ENCODE peak calls at places on chromosomes 5 and 9, in five cellular contexts. S, N, V, A and J are unnamed samples. For H3K4me1, the result is how much of the 10 kb centered on the place peaks cover.

GRCh38 chr9:96241391-96241809 is 60.6 kb downstream of the HSD17B3 start:
- DNase-seq in S (no peak), N (no peak), V (no peak), A (no peak), J (no peak)

GRCh38 chr5:16713386-16713928 is 96.7 kb upstream of the RETREG1 start:
- DNase-seq in S (peak), N (no peak), V (no peak), A (no peak), J (no peak)

GRCh38 chr5:10018670-10019069 is 231.0 kb downstream of the ATPSCKMT start:
- DNase-seq in V (no peak), A (no peak), N (no peak), S (no peak), J (no peak)

GRCh38 chr5:97225222-97225621 is 42.2 kb upstream of the RIOK2 start:
- DNase-seq in N (no peak), S (no peak), A (no peak), V (no peak), J (no peak)

GRCh38 chr9:99127372-99128132 is 22.6 kb downstream of the TGFBR1 start:
- DNase-seq in N (no peak), V (no peak), A (no peak), S (no peak), J (no peak)

GRCh38 chr5:145084834-145085233 is 750.3 kb downstream of the PRELID2 start:
- DNase-seq in A (no peak), N (no peak), S (no peak), V (no peak), J (no peak)

GRCh38 chr9:12735669-12736068 is 39.2 kb upstream of the LURAP1L start:
- DNase-seq in A (no peak), S (no peak), V (no peak), N (no peak), J (no peak)

GRCh38 chr5:120375248-120375647 is 88.9 kb upstream of the PRR16 start:
- DNase-seq in S (no peak), N (no peak), V (no peak), A (no peak), J (no peak)

GRCh38 chr5:37834542-37835399 is 5.1 kb downstream of the GDNF start:
- DNase-seq in V (no peak), N (no peak), S (peak), A (no peak), J (no peak)

GRCh38 chr5:54996476-54996875 is 11.1 kb upstream of the ESM1 start:
- DNase-seq in V (no peak), S (no peak), A (no peak), N (no peak), J (no peak)

GRCh38 chr9:2798423-2798822 is 45.5 kb downstream of the PUM3 start:
- DNase-seq in S (no peak), V (no peak), A (no peak), N (no peak), J (no peak)

GRCh38 chr5:31824886-31825774 is 186.2 kb downstream of the PDZD2 start:
- DNase-seq in A (no peak), N (peak), S (peak), V (peak), J (no peak)

GRCh38 chr5:158387499-158387898 is 528.6 kb upstream of the CLINT1 start:
- DNase-seq in N (no peak), V (no peak), S (no peak), A (no peak), J (no peak)

GRCh38 chr5:55172051-55172899 is 702 bp downstream of the CDC20B start:
- DNase-seq in A (peak), N (peak), S (peak), V (peak), J (no peak)

GRCh38 chr5:135020111-135020895 is 13.7 kb downstream of the PITX1 start:
- DNase-seq in N (no peak), V (no peak), A (no peak), S (no peak), J (peak)

GRCh38 chr5:1931590-1932138 is 48.9 kb upstream of the IRX4 start:
- DNase-seq in V (peak), A (no peak), S (peak), N (no peak), J (no peak)

GRCh38 chr5:71895546-71895945 is 176.5 kb downstream of the CARTPT start:
- DNase-seq in S (no peak), N (no peak), A (no peak), V (no peak), J (no peak)

GRCh38 chr9:34732478-34732877 is 22.5 kb upstream of the CCL21 start:
- DNase-seq in S (no peak), N (no peak), V (no peak), A (no peak), J (no peak)

GRCh38 chr9:126000731-126001580 is 253.8 kb downstream of the PBX3 start:
- DNase-seq in V (no peak), A (no peak), N (no peak), S (no peak), J (peak)

GRCh38 chr9:93107825-93108161 is 11.8 kb downstream of the CARD19 start:
- DNase-seq in V (no peak), S (no peak), N (no peak), A (no peak), J (no peak)

GRCh38 chr5:115626444-115626823 is 598 bp upstream of the TMED7 start:
- DNase-seq in V (no peak), S (no peak), N (no peak), A (no peak), J (no peak)

GRCh38 chr5:115258001-115258400 is 4.7 kb downstream of the PGGT1B start:
- DNase-seq in S (no peak), N (no peak), A (no peak), V (no peak), J (no peak)

GRCh38 chr9:974993-975739 is 1.3 kb upstream of the DMRT3 start:
- DNase-seq in N (no peak), A (no peak), S (peak), V (no peak), J (no peak)

GRCh38 chr9:32218100-32218767 is 166.2 kb upstream of the ACO1 start:
- DNase-seq in V (no peak), A (no peak), S (no peak), N (no peak), J (no peak)

GRCh38 chr5:115372121-115372520 is 75.7 kb upstream of the CCDC112 start:
- DNase-seq in V (no peak), S (no peak), N (no peak), A (no peak), J (no peak)

GRCh38 chr5:95861858-95862561 is 39.5 kb upstream of the GLRX start:
- DNase-seq in A (no peak), V (no peak), N (peak), S (no peak), J (no peak)

GRCh38 chr5:43425965-43426364 is 13.8 kb upstream of the CCL28 start:
- DNase-seq in S (no peak), N (no peak), A (no peak), V (no peak), J (peak)

GRCh38 chr5:74762599-74762998 is 4.3 kb downstream of the GFM2 start:
- DNase-seq in N (no peak), A (no peak), V (no peak), S (no peak), J (no peak)
- H3K27ac ChIP-seq in N (no peak), A (no peak), V (no peak), S (no peak), J (no peak)

DNA sequence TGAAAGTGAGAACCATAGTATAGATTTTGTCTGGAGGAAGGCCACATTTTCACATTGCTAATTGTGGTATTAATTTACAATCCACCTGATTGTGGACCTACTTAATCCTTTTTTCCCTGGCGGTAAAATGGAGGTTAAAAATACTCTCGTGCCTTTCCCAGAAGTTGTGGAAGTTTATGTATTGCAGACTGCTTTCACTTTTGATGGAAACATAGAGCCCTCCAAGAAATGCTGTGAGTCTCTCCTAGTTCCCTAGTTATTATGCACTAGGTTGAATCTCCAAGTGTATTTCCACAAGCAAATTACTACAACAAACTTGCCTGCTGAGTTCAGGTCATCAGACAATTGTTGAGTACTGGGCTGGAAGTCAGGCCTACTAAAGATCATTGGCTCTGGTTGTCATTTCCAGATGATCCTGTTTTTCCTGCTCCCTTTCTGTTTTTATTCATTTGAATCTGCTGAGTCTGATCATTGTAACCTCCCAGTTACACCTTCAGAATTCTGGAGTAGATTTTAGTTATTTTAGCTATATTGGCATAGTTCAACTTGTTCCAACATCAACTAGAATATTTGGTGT is 104.1 kb downstream of the CD180 start:
- DNase-seq in V (no peak), N (no peak), S (no peak), A (no peak), J (no peak)
- H3K4me3 ChIP-seq in V (no peak), N (no peak), S (no peak), A (no peak), J (no peak)

DNA sequence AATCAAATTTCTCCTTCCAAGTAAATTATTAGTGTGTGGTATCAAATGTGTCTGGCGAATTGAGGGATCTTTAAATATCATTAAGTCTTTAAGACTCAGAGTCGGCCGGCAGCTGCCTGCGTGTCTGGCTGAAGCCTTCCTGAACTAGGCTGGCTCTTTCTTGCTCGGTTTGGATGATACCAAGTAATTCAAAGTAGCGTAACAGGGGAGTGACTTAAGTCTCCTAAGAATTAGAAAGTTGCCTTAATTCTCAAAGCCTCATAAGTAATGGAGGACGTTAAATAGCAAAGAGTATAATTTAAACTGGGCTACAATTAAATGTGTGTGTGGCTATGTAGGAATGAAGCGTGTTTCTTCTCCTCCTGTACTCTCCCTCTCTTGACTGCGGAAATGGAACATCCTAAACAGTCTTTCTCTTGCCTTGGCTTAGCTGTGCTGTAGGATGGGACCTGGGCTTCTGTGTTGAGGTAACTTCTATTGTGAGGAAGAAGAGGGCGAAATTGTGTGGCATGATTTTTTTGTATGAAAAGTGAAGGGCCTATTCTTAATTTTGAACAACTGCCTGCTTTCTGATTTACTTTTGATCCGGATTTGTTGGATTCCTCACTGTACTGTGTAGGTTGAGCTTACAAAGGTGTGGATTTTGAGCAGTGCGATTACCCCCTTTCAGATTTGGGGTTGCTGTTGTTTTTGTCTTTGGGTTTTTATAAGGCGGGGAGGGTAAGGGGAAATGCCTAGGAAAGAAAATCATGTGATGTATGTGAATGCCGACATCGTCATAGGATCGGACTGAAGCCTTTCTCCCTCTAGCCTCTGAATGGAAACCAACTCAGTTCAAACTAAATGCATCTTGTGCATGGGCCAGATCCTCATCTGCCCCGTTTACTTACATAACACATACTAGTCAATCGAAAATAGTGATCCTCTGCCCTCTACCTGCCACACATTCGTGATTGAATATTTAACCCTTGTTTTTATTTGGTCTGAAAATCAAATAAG is 29.9 kb downstream of the CPEB4 start:
- DNase-seq in N (peak), V (peak), A (peak), S (peak), J (peak)
- H3K4me1 ChIP-seq in N (under half), V (under half), A (under half), S (under half), J (under half)

GRCh38 chr5:100706796-100707195 is 171.6 kb downstream of the FAM174A start:
- DNase-seq in A (no peak), S (no peak), N (no peak), V (no peak), J (no peak)

GRCh38 chr5:100709771-100710170 is 174.6 kb downstream of the FAM174A start:
- DNase-seq in N (no peak), A (no peak), S (no peak), V (no peak), J (no peak)

GRCh38 chr5:100708625-100709171 is 173.5 kb downstream of the FAM174A start:
- DNase-seq in V (no peak), A (no peak), S (no peak), N (no peak), J (no peak)
- H3K27ac ChIP-seq in V (peak), A (no peak), S (no peak), N (no peak), J (no peak)

DNA sequence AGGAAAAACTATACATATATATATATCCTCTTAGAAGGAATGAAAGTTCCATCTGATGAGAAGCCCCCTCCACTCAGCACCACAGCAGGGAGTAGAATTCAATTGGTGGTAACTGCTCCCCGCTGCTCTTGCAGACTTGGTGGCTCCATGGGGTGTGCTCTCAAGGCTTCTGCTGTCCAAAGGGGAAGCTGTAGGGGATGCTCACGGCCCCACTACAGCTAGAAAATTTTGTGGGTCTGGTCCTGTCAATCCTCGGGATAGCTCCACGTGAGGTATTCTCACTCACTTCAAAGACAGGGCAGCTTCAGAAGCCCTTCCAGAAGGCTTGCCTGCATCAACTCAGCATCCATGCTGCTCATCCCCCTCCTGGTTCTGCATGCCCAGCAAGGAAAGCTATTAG is 247.2 kb downstream of the CETN3 start:
- DNase-seq in A (no peak), S (peak), N (no peak), V (no peak), J (no peak)
- H3K4me3 ChIP-seq in A (no peak), S (no peak), N (no peak), V (no peak), J (no peak)

DNA sequence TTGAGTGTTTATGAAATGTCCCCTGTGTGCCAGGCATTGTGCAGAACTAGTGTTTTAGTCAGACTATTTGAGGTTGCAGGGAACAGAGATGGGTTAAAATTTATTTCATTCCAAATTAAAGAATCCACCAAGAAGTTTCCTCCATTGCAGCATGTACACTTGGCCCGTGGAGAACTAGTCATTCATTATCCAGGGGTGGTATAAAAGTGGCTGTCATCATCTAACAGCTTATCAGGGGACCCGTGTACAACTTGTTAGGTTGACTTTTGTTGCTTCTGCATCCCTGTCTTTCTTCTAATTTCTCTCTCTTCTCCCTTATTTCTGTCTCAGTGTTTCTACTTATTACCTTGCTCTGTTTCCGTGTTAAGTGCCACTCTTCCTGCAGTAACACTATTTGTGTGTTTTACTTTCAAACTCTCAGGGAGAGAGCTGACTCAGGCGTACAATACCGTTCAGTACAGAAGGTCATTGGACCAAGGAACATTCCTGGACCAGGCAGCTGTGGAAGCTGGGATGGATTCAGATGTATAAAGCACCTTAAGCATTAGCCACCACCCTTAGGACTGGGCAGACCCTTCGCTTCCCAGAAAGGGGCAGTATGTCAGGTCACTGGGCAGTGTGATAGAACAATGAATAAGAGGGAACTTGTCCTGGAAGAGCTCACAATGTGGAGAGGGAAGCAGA is 36.1 kb downstream of the MAP3K1 start:
- DNase-seq in A (no peak), N (no peak), V (no peak), S (no peak), J (no peak)
- H3K4me1 ChIP-seq in A (half or more), N (half or more), V (under half), S (under half), J (under half)